ENCODE peak calls at places on chromosomes 12 and 14, in seven cellular contexts. B is natural killer cell; L is HCT116; E is left ventricle myocardium inferior; O is CD8-positive, alpha-beta T cell; S is GM23338; V is OCI-LY7. D is an unnamed sample.

GRCh38 chr12:82672811-82673495 is 13.8 kb upstream of the TMTC2 start:
- DNase-seq in E (no peak), L (no peak), V (no peak), O (no peak), S (no peak), B (no peak), D (no peak)

GRCh38 chr12:47033081-47033480 is 46.3 kb upstream of the PCED1B start:
- DNase-seq in O (no peak), B (no peak), S (peak), E (peak), L (no peak), V (no peak), D (no peak)

GRCh38 chr12:116202940-116203339 is 74.6 kb downstream of the MED13L start:
- DNase-seq in S (peak), B (no peak), E (no peak), V (no peak), L (no peak), O (no peak), D (no peak)

GRCh38 chr14:63175531-63175930 is 28.7 kb upstream of the RHOJ start:
- DNase-seq in S (no peak), L (no peak), O (no peak), E (no peak), V (no peak), B (no peak), D (no peak)

GRCh38 chr12:105240233-105240632 is 4.3 kb upstream of the APPL2 start:
- DNase-seq in O (no peak), L (no peak), E (no peak), B (no peak), S (no peak), V (peak), D (no peak)

GRCh38 chr14:63770187-63770807 is 42.4 kb upstream of the SGPP1 start:
- DNase-seq in V (peak), L (peak), S (peak), E (no peak), O (peak), B (peak), D (peak)

GRCh38 chr12:19893514-19893913 is 454.2 kb downstream of the AEBP2 start:
- DNase-seq in B (no peak), O (no peak), L (peak), S (peak), E (no peak), V (no peak), D (no peak)

GRCh38 chr12:117236456-117237001 is 46.3 kb upstream of the FBXO21 start:
- DNase-seq in S (peak), V (peak), E (peak), B (peak), L (peak), O (peak), D (no peak)

GRCh38 chr12:59149995-59150642 is 229.8 kb upstream of the LRIG3 start:
- DNase-seq in B (no peak), E (no peak), S (peak), V (peak), O (no peak), L (peak), D (no peak)

GRCh38 chr12:102465762-102466560 is 14.4 kb downstream of the IGF1 start:
- DNase-seq in B (no peak), E (no peak), L (no peak), O (no peak), S (no peak), V (no peak), D (no peak)

GRCh38 chr12:13948631-13949030 is 32.8 kb downstream of the GRIN2B start:
- DNase-seq in V (no peak), O (no peak), E (no peak), S (no peak), B (no peak), L (no peak), D (no peak)

GRCh38 chr12:82300611-82301010 is 57.6 kb downstream of the CCDC59 start:
- DNase-seq in S (peak), O (no peak), L (no peak), B (no peak), V (no peak), E (no peak), D (no peak)

GRCh38 chr12:64452559-64453329 is 824 bp downstream of the TBK1 start:
- DNase-seq in O (no peak), E (no peak), L (peak), V (peak), S (peak), B (no peak), D (peak)

GRCh38 chr14:24941719-24942118 is 108.2 kb downstream of the STXBP6 start:
- DNase-seq in V (peak), E (no peak), O (no peak), S (peak), L (no peak), B (no peak), D (no peak)

GRCh38 chr14:24662753-24663152 is 28.8 kb upstream of the GZMB start:
- DNase-seq in V (no peak), B (no peak), L (no peak), E (no peak), O (no peak), S (peak), D (no peak)

GRCh38 chr14:92122351-92122677 is 545 bp downstream of the CPSF2 start:
- DNase-seq in O (no peak), E (no peak), B (no peak), V (peak), L (no peak), S (peak), D (no peak)

GRCh38 chr12:92400006-92400405 is 254.4 kb upstream of the BTG1 start:
- DNase-seq in L (no peak), O (no peak), B (no peak), V (peak), S (no peak), E (no peak), D (no peak)

GRCh38 chr12:108696111-108696995 is 35.0 kb downstream of the CORO1C start:
- DNase-seq in O (no peak), V (no peak), L (no peak), B (no peak), S (no peak), E (no peak), D (peak)

GRCh38 chr12:46160081-46160980 is 108.5 kb downstream of the SLC38A1 start:
- DNase-seq in L (no peak), S (no peak), E (no peak), V (no peak), O (no peak), B (no peak), D (peak)

GRCh38 chr14:35234007-35234406 is 58.2 kb upstream of the PSMA6 start:
- DNase-seq in V (no peak), S (no peak), E (no peak), O (no peak), B (no peak), L (no peak), D (peak)

GRCh38 chr12:127381043-127381668 is 885.8 kb upstream of the TMEM132C start:
- DNase-seq in L (peak), B (peak), V (peak), O (no peak), E (peak), S (peak), D (no peak)

GRCh38 chr14:55715889-55716288 is 135.9 kb downstream of the KTN1 start:
- DNase-seq in O (no peak), L (no peak), V (no peak), S (no peak), B (no peak), E (no peak), D (peak)

GRCh38 chr14:101019974-101020710 is 116.6 kb upstream of the RTL1 start:
- DNase-seq in V (no peak), S (no peak), O (no peak), B (no peak), E (peak), L (no peak), D (no peak)

GRCh38 chr14:37623552-37623951 is 28.1 kb downstream of the TTC6 start:
- DNase-seq in O (no peak), B (no peak), V (no peak), L (peak), S (no peak), E (no peak), D (peak)

GRCh38 chr12:22535478-22535877 is 8.9 kb downstream of the C2CD5 start:
- DNase-seq in B (no peak), V (peak), L (no peak), E (no peak), S (no peak), O (no peak), D (no peak)

GRCh38 chr14:90691627-90692026 is 124.6 kb downstream of the TTC7B start:
- DNase-seq in E (no peak), V (no peak), O (no peak), S (no peak), L (no peak), B (no peak), D (no peak)

GRCh38 chr12:67426067-67426466 is 156.9 kb downstream of the CAND1 start:
- DNase-seq in S (no peak), E (no peak), B (no peak), L (no peak), O (no peak), V (no peak), D (no peak)

GRCh38 chr14:38042356-38042755 is 165.3 kb upstream of the SSTR1 start:
- DNase-seq in S (peak), V (no peak), L (peak), B (no peak), O (no peak), E (no peak), D (peak)

GRCh38 chr14:98704441-98704840 is 567.6 kb downstream of the BCL11B start:
- DNase-seq in L (no peak), B (peak), E (no peak), V (peak), S (no peak), O (peak), D (no peak)

GRCh38 chr14:105249175-105250007 is 1.1 kb downstream of the BTBD6 start:
- DNase-seq in L (no peak), O (no peak), B (no peak), E (no peak), V (peak), S (peak), D (no peak)

GRCh38 chr12:34105392-34105933 is 83.2 kb downstream of the ALG10 start:
- DNase-seq in V (no peak), E (no peak), O (no peak), L (no peak), B (no peak), S (no peak), D (no peak)

GRCh38 chr12:27119797-27120196 is 37.4 kb upstream of the C12orf71 start:
- DNase-seq in O (no peak), V (no peak), E (no peak), B (no peak), S (peak), L (no peak), D (no peak)

DNA sequence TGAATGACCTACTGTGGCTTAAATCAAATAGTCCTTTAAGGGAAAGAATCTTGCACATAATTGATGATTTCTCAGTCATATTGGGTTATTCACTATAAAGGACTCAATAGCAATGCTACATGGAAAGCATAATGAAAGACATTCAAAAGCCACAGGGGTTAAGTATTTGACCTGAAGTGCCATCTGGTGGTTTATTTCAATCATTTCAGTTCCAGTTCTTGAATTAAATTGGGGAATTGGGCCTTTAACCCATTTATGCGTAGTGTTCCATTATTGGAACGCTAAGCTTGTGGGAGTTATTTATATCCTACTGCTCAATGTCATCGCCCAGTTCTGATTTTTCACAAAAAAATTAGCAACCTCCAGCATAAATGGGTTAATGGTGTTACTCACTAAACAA is 41.3 kb upstream of the C12orf71 start:
- DNase-seq in V (peak), E (no peak), B (no peak), O (no peak), L (no peak), S (peak), D (no peak)
- TF ChIP-seq CTCF in V (peak), E (peak), B (no peak), O (no peak), L (no peak), S (peak), D (no peak)

DNA sequence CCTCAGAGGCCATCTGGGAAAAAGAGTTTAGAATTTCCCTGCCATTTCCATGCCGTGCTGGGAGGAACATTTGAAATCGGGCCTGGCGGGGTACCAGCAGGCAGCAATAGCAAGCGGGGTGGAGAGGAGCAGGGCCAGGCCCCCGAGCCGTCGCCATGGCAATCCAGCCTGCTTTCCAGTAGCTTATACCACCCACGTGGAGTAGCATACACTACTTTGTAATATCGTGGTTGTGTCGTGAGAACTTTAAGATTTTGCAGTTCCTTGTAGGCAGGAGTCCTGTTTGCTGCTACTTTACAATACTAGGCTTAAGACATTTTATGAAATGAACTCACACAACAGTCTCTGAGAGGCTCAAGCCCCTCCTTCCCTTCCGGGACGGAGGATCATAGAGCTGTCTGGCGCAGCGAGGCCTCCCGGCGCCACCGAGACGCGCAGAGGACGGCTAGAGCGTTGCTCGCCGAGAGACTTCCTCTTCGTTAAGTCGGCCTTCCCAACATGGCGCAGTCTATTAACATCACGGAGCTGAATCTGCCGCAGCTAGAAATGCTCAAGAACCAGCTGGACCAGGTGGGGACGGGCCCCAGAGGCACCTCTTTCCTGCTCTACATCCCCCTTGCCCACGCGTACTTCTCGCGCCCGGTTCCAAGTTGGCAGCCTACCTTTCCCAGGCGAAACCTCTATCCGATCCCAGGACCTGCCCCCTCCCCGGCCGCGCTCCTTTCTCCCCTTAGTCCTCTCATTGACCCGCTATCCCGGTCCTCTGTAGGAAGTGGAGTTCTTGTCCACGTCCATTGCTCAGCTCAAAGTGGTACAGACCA is at the start of gene PFDN5:
- DNase-seq in V (peak), B (peak), E (peak), O (peak), L (peak), S (peak), D (peak)
- TF ChIP-seq CTCF in V (no peak), B (no peak), E (peak), O (no peak), L (no peak), S (no peak), D (peak)

GRCh38 chr12:80641936-80642335 is 65.5 kb upstream of the MYF6 start:
- DNase-seq in L (no peak), S (no peak), O (no peak), E (no peak), B (no peak), V (no peak), D (no peak)

GRCh38 chr12:80632835-80633234 is 74.6 kb upstream of the MYF6 start:
- DNase-seq in L (no peak), B (no peak), E (no peak), S (peak), V (peak), O (no peak), D (no peak)

GRCh38 chr12:80634903-80635302 is 72.5 kb upstream of the MYF6 start:
- DNase-seq in V (no peak), S (no peak), E (no peak), O (no peak), B (no peak), L (no peak), D (no peak)

DNA sequence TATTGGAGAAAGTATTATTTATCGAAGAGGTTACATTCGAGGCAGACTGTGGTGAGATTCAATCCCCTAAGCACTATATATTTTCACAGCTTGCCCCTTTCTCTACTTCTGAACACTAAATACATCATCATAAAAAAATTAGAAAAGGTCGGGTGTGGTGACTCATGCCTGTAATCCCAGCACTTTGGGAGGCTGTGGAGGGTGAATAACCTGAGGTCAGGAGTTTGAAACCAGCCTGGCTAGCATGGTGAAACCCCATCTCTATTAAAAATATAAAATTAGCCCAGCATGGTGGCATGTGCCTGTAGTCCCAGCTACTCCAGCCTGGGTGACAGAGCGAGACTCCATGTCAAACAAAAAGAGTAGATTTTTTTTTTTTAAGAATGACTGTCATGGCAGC is 70.6 kb upstream of the MYF6 start:
- DNase-seq in B (no peak), V (no peak), L (no peak), E (no peak), S (no peak), O (no peak), D (no peak)
- TF ChIP-seq CTCF in B (no peak), V (no peak), L (no peak), E (no peak), S (no peak), O (no peak), D (no peak)

GRCh38 chr12:31363416-31363809 is 37.5 kb upstream of the SINHCAF start:
- DNase-seq in B (no peak), O (no peak), V (peak), S (no peak), E (no peak), L (no peak), D (no peak)

GRCh38 chr12:31363826-31364225 is 37.9 kb upstream of the SINHCAF start:
- DNase-seq in B (no peak), O (no peak), V (no peak), S (no peak), E (no peak), L (no peak), D (no peak)

GRCh38 chr12:31361730-31362114 is 35.8 kb upstream of the SINHCAF start:
- DNase-seq in L (no peak), S (no peak), E (no peak), B (no peak), O (no peak), V (no peak), D (no peak)

GRCh38 chr12:31362115-31362758 is 36.3 kb upstream of the SINHCAF start:
- DNase-seq in B (peak), E (no peak), L (no peak), S (peak), O (no peak), V (peak), D (no peak)

GRCh38 chr12:31362759-31363415 is 36.9 kb upstream of the SINHCAF start:
- DNase-seq in O (no peak), E (no peak), B (peak), S (peak), V (peak), L (no peak), D (no peak)
- TF ChIP-seq CTCF in O (no peak), E (no peak), B (no peak), S (peak), V (peak), L (no peak), D (no peak)

GRCh38 chr12:17278946-17279345 is 673.0 kb upstream of the LMO3 start:
- DNase-seq in V (peak), B (no peak), L (no peak), S (peak), E (no peak), O (no peak), D (no peak)
- TF ChIP-seq CTCF in V (peak), B (no peak), L (peak), S (no peak), E (peak), O (no peak), D (no peak)